ENCODE peak calls at places on chromosomes 16 and 17, in six cellular contexts. M, X, E, D, Q and K are unnamed samples.

GRCh38 chr17:65504141-65504540 is 57.3 kb downstream of the AXIN2 start:
- DNase-seq in X (no peak), Q (no peak), E (no peak), M (no peak), D (no peak), K (no peak)

GRCh38 chr17:64223931-64224657 is 39.0 kb downstream of the TEX2 start:
- DNase-seq in D (no peak), E (no peak), X (no peak), Q (no peak), M (no peak), K (no peak)

GRCh38 chr17:40646791-40647548 is 648 bp downstream of the SMARCE1 start:
- DNase-seq in X (peak), Q (peak), M (no peak), D (peak), E (peak), K (peak)

GRCh38 chr17:40309031-40309937 is at the start of gene RARA:
- DNase-seq in X (peak), D (peak), M (no peak), Q (no peak), E (no peak), K (peak)

GRCh38 chr17:65794572-65794971 is 233.1 kb upstream of the AXIN2 start:
- DNase-seq in E (peak), D (peak), X (peak), Q (peak), M (peak), K (peak)

GRCh38 chr16:48054881-48055601 is 100.8 kb downstream of the ABCC12 start:
- DNase-seq in Q (peak), D (peak), M (peak), X (peak), E (peak), K (peak)

GRCh38 chr16:57532251-57532625 is 4.1 kb downstream of the CCDC102A start:
- DNase-seq in D (no peak), X (no peak), Q (no peak), E (no peak), M (no peak), K (no peak)

GRCh38 chr16:27103954-27104353 is 37.2 kb downstream of the C16orf82 start:
- DNase-seq in D (no peak), E (no peak), Q (no peak), M (no peak), X (no peak), K (no peak)

GRCh38 chr17:79691931-79692330 is 38.8 kb upstream of the ENPP7 start:
- DNase-seq in E (no peak), Q (no peak), M (no peak), X (no peak), D (no peak), K (no peak)

GRCh38 chr16:79210629-79211028 is 389.9 kb downstream of the MAF start:
- DNase-seq in Q (no peak), M (no peak), X (no peak), D (no peak), E (no peak), K (no peak)

GRCh38 chr17:1414634-1415033 is 14.6 kb upstream of the YWHAE start:
- DNase-seq in Q (no peak), X (no peak), D (no peak), E (no peak), M (no peak), K (no peak)

GRCh38 chr16:85275533-85276249 is 163.4 kb upstream of the CIBAR2 start:
- DNase-seq in D (peak), M (peak), X (peak), Q (no peak), E (peak), K (peak)

GRCh38 chr16:56641166-56641565 is 2.7 kb downstream of the MT1A start:
- DNase-seq in M (no peak), Q (no peak), E (no peak), X (no peak), D (no peak), K (no peak)

GRCh38 chr17:49565948-49566491 is 9.7 kb upstream of the NXPH3 start:
- DNase-seq in Q (no peak), X (no peak), E (peak), D (no peak), M (no peak), K (peak)

GRCh38 chr16:6645758-6646423 is 686.8 kb upstream of the RBFOX1 start:
- DNase-seq in Q (no peak), D (no peak), M (no peak), E (no peak), X (no peak), K (no peak)

GRCh38 chr17:79160980-79161621 is 86.5 kb downstream of the ENGASE start:
- DNase-seq in X (peak), Q (no peak), M (peak), D (no peak), E (no peak), K (peak)

GRCh38 chr17:67156269-67157199 is 88.5 kb downstream of the HELZ start:
- DNase-seq in E (peak), Q (peak), D (no peak), X (no peak), M (no peak), K (peak)

GRCh38 chr17:82055965-82056728 is 4.4 kb downstream of the GPS1 start:
- DNase-seq in X (no peak), D (no peak), M (no peak), E (no peak), Q (no peak), K (no peak)

GRCh38 chr17:61393904-61394629 is 5.6 kb upstream of the TBX2 start:
- DNase-seq in M (no peak), E (no peak), D (peak), Q (peak), X (no peak), K (no peak)

DNA sequence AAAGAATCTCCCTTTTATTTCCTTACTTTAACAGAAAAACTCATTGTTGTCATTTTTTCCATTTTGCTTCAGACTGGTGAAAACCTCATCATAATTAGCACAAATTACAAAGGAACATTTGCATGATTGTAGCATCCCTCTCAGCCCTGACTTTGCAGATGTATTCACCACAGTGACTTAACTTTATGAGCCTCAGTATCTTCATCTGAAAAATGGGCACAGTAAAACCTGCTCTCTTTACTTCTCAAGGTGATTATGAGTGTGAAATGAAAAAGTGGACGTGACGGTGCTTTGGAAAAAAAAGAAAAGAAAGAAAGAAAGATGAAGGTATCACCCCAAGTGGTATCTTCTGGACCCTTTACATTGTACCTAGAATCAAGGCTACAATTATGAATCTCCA is 193.4 kb upstream of the TOX3 start:
- DNase-seq in M (no peak), E (no peak), X (no peak), Q (no peak), D (no peak), K (no peak)
- H3K4me3 ChIP-seq in M (no peak), E (no peak), X (no peak), Q (no peak), D (no peak), K (no peak)

GRCh38 chr16:11131706-11132105 is 124.3 kb downstream of the SOCS1 start:
- DNase-seq in Q (no peak), D (no peak), M (no peak), X (no peak), E (no peak), K (no peak)

GRCh38 chr16:11130978-11131665 is 124.9 kb downstream of the SOCS1 start:
- DNase-seq in M (no peak), Q (no peak), X (no peak), E (no peak), D (no peak), K (no peak)

GRCh38 chr16:11134722-11135121 is 121.3 kb downstream of the SOCS1 start:
- DNase-seq in X (no peak), M (no peak), Q (no peak), E (no peak), D (no peak), K (no peak)

GRCh38 chr16:11135167-11135973 is 120.6 kb downstream of the SOCS1 start:
- DNase-seq in X (no peak), M (no peak), Q (no peak), E (peak), D (no peak), K (peak)

DNA sequence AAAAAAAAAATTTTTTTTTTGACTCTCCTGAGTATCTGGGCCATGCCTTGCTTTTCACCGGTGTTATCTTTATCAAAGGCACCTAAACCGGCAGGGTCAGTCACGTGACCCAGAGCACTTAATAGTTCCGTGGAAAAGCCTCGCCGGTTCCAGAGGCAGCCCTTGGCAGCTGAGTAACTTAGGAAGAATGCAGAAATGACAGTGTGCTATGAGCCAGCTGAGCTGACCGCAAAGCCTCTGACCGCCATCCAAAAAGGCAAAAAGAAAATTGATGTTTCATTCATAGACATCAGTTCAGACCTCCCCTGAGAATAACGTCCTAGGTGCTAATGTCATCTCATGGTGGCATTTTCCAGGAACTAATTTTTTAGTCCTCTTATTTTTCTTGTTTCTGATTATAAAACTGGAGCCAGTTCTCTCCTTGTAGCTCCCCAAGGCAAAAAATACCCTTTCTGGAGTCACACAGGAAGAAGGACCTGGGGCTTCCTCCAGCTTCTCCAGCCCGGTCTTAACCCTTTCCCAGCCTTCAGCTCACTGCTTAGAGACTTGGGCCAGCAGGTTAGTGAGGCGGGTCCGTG is 122.6 kb downstream of the SOCS1 start:
- DNase-seq in E (peak), M (no peak), D (no peak), Q (peak), X (no peak), K (peak)
- H3K4me3 ChIP-seq in E (no peak), M (no peak), D (no peak), Q (no peak), X (no peak), K (no peak)

DNA sequence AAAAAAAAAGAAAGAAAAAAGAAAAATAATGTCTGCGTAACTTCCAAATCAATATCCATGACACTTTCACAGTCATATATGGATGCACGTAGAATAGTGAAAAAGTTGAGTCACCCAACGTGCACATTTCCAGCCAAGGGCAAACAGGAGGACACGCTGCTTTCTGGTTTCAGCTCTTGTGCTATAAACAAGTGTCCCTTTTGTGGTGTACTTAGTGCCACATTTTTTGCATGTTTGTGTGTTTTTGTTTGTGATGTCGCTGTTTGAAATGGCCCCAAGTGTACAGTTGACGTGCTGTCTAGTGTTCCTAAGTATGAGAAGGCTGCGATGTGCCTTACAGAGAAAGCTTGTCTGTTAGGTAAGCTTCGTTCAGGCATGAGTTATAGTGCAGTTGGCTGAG is 2.9 kb downstream of the CHD9 start:
- DNase-seq in E (no peak), M (no peak), D (no peak), X (peak), Q (no peak), K (no peak)
- H3K4me3 ChIP-seq in E (no peak), M (no peak), D (no peak), X (no peak), Q (no peak), K (no peak)

GRCh38 chr16:66926171-66926570 is 836 bp upstream of the RRAD start:
- DNase-seq in D (no peak), M (no peak), Q (no peak), E (no peak), X (no peak), K (no peak)
- H3K4me3 ChIP-seq in D (no peak), M (no peak), Q (no peak), E (no peak), X (no peak), K (no peak)

GRCh38 chr16:86496262-86496928 is 13.9 kb upstream of the FOXF1 start:
- DNase-seq in X (no peak), E (no peak), M (no peak), Q (no peak), D (peak), K (no peak)
- H3K4me3 ChIP-seq in X (no peak), E (no peak), M (no peak), Q (no peak), D (no peak), K (no peak)